ENCODE peak calls at places on chromosome 16, in six cellular contexts. E is IMR-90, T is OCI-LY7, J is tibial artery, L is stomach, K is lower lobe of right lung. G is an unnamed sample. For H3K4me1, the result is how much of the 10 kb centered on the place peaks cover.

GRCh38 chr16:72552675-72553074 is 380.7 kb upstream of the PMFBP1 start:
- DNase-seq in E (peak), T (no peak), J (no peak), L (no peak), K (no peak), G (no peak)

GRCh38 chr16:29148867-29149272 is 164.0 kb downstream of the LAT start:
- DNase-seq in E (no peak), T (no peak), J (peak), L (peak), K (peak), G (no peak)

GRCh38 chr16:90040152-90041023 is 21.1 kb upstream of the DBNDD1 start:
- DNase-seq in E (no peak), T (no peak), J (no peak), L (no peak), K (no peak), G (no peak)

GRCh38 chr16:56513972-56514371 is 5.9 kb downstream of the BBS2 start:
- DNase-seq in E (peak), T (peak), J (peak), L (peak), K (no peak), G (no peak)

GRCh38 chr16:8458481-8458880 is 131.8 kb downstream of the TMEM114 start:
- DNase-seq in E (no peak), T (no peak), J (no peak), L (no peak), K (no peak), G (no peak)

GRCh38 chr16:3671424-3671823 is 16.9 kb downstream of the DNASE1 start:
- DNase-seq in E (no peak), T (no peak), J (no peak), L (no peak), K (no peak), G (no peak)

GRCh38 chr16:84847554-84848415 is 28.0 kb downstream of the CRISPLD2 start:
- DNase-seq in E (no peak), T (no peak), J (no peak), L (no peak), K (no peak), G (no peak)

GRCh38 chr16:57268804-57269800 is 15.4 kb downstream of the PLLP start:
- DNase-seq in E (peak), T (no peak), J (no peak), L (peak), K (peak), G (no peak)

GRCh38 chr16:31108035-31108793 is at the start of gene BCKDK:
- DNase-seq in E (peak), T (peak), J (peak), L (peak), K (peak), G (peak)

GRCh38 chr16:87951550-87952538 is 610 bp downstream of the BANP start:
- DNase-seq in E (no peak), T (peak), J (no peak), L (no peak), K (peak), G (peak)

GRCh38 chr16:87320510-87321227 is 3.5 kb upstream of the C16orf95 start:
- DNase-seq in E (no peak), T (no peak), J (no peak), L (no peak), K (no peak), G (no peak)

GRCh38 chr16:85916141-85916890 is 17.4 kb downstream of the IRF8 start:
- DNase-seq in E (no peak), T (no peak), J (no peak), L (peak), K (peak), G (no peak)

GRCh38 chr16:67260426-67261063 is 11.8 kb downstream of the SLC9A5 start:
- DNase-seq in E (peak), T (peak), J (peak), L (peak), K (peak), G (peak)

GRCh38 chr16:59470556-59470955 is 736.4 kb upstream of the GOT2 start:
- DNase-seq in E (no peak), T (no peak), J (no peak), L (no peak), K (no peak), G (no peak)

GRCh38 chr16:81786321-81786720 is 7.2 kb downstream of the PLCG2 start:
- DNase-seq in E (peak), T (peak), J (no peak), L (no peak), K (no peak), G (no peak)

GRCh38 chr16:25493136-25493811 is 198.5 kb upstream of the HS3ST4 start:
- DNase-seq in E (no peak), T (no peak), J (no peak), L (no peak), K (no peak), G (peak)

GRCh38 chr16:87602005-87602790 is at the start of gene JPH3:
- DNase-seq in E (no peak), T (no peak), J (no peak), L (no peak), K (no peak), G (no peak)

GRCh38 chr16:85680352-85680944 is 8.3 kb downstream of the GINS2 start:
- DNase-seq in E (no peak), T (no peak), J (no peak), L (no peak), K (peak), G (no peak)

GRCh38 chr16:56321159-56321558 is 104.2 kb downstream of the AMFR start:
- DNase-seq in E (no peak), T (no peak), J (no peak), L (no peak), K (no peak), G (no peak)

GRCh38 chr16:30079480-30079879 is 3.7 kb downstream of the PPP4C start:
- DNase-seq in E (no peak), T (no peak), J (no peak), L (no peak), K (no peak), G (no peak)

GRCh38 chr16:15775209-15775608 is 81.6 kb downstream of the MYH11 start:
- DNase-seq in E (peak), T (peak), J (no peak), L (no peak), K (no peak), G (no peak)

GRCh38 chr16:4488486-4488967 is 12.3 kb downstream of the HMOX2 start:
- DNase-seq in E (peak), T (no peak), J (no peak), L (no peak), K (no peak), G (no peak)

GRCh38 chr16:69160192-69160591 is 26.8 kb upstream of the SNTB2 start:
- DNase-seq in E (no peak), T (no peak), J (no peak), L (no peak), K (no peak), G (no peak)

GRCh38 chr16:51982715-51983680 is 563.9 kb downstream of the TOX3 start:
- DNase-seq in E (peak), T (peak), J (no peak), L (peak), K (no peak), G (no peak)

GRCh38 chr16:15489016-15489415 is 54.6 kb downstream of the BMERB1 start:
- DNase-seq in E (no peak), T (no peak), J (no peak), L (no peak), K (no peak), G (no peak)

GRCh38 chr16:56997264-56997663 is 7.9 kb downstream of the NLRC5 start:
- DNase-seq in E (no peak), T (no peak), J (no peak), L (no peak), K (no peak), G (no peak)

GRCh38 chr16:88684569-88685155 is 1.6 kb downstream of the SNAI3 start:
- DNase-seq in E (no peak), T (no peak), J (no peak), L (no peak), K (peak), G (no peak)

GRCh38 chr16:77834600-77834963 is 46.2 kb downstream of the VAT1L start:
- DNase-seq in E (peak), T (no peak), J (no peak), L (no peak), K (no peak), G (no peak)
- H3K4me1 ChIP-seq in E (under half), T (under half), J (under half), L (under half), K (under half), G (under half)

DNA sequence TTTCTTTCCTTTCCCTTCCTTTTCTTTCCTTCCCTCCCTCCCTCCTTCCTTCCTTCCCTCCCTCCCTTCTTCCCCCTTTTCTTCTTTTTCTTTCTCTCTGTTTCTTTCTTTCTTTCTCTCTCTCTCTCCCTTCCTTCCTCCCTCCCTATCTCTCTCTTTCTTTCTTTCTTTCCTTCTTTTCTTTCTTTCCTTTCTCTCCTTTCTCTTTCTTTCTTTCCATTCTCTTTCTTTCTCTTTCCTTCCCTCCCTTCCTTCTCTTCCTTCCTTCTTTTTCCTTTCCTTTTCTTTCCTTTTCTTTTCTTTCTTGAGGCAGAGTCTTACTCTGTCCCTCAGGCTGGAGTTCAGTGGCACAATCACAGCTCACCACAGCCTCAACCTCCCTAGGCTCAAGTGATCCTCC is 31.0 kb downstream of the DEXI start:
- DNase-seq in E (no peak), T (no peak), J (no peak), L (no peak), K (no peak), G (no peak)
- H3K27ac ChIP-seq in E (no peak), T (no peak), J (no peak), L (no peak), K (no peak), G (no peak)

GRCh38 chr16:19997734-19998133 is 76.0 kb downstream of the GPR139 start:
- DNase-seq in E (no peak), T (no peak), J (no peak), L (no peak), K (no peak), G (no peak)
- TF ChIP-seq CTCF in E (no peak), T (no peak), J (no peak), L (no peak), K (no peak), G (no peak)

GRCh38 chr16:870856-871561 is 70.5 kb upstream of the GNG13 start:
- DNase-seq in E (no peak), T (no peak), J (no peak), L (no peak), K (no peak), G (no peak)
- H3K4me1 ChIP-seq in E (under half), T (under half), J (under half), L (under half), K (under half), G (under half)

GRCh38 chr16:27222499-27223225 is 19.3 kb downstream of the KDM8 start:
- DNase-seq in E (peak), T (no peak), J (peak), L (peak), K (peak), G (peak)
- H3K27ac ChIP-seq in E (peak), T (no peak), J (peak), L (peak), K (peak), G (peak)

GRCh38 chr16:22789281-22789945 is 24.5 kb upstream of the HS3ST2 start:
- DNase-seq in E (no peak), T (no peak), J (no peak), L (no peak), K (no peak), G (no peak)

GRCh38 chr16:22786691-22787090 is 27.3 kb upstream of the HS3ST2 start:
- DNase-seq in E (no peak), T (no peak), J (no peak), L (no peak), K (no peak), G (no peak)

GRCh38 chr16:22788190-22788530 is 25.8 kb upstream of the HS3ST2 start:
- DNase-seq in E (no peak), T (no peak), J (no peak), L (no peak), K (no peak), G (no peak)

GRCh38 chr16:22786284-22786683 is 27.7 kb upstream of the HS3ST2 start:
- DNase-seq in E (no peak), T (no peak), J (no peak), L (no peak), K (no peak), G (no peak)

GRCh38 chr16:22787456-22788189 is 26.3 kb upstream of the HS3ST2 start:
- DNase-seq in E (peak), T (no peak), J (no peak), L (no peak), K (no peak), G (no peak)
- TF ChIP-seq CTCF in E (no peak), T (no peak), J (no peak), L (no peak), K (no peak), G (no peak)

DNA sequence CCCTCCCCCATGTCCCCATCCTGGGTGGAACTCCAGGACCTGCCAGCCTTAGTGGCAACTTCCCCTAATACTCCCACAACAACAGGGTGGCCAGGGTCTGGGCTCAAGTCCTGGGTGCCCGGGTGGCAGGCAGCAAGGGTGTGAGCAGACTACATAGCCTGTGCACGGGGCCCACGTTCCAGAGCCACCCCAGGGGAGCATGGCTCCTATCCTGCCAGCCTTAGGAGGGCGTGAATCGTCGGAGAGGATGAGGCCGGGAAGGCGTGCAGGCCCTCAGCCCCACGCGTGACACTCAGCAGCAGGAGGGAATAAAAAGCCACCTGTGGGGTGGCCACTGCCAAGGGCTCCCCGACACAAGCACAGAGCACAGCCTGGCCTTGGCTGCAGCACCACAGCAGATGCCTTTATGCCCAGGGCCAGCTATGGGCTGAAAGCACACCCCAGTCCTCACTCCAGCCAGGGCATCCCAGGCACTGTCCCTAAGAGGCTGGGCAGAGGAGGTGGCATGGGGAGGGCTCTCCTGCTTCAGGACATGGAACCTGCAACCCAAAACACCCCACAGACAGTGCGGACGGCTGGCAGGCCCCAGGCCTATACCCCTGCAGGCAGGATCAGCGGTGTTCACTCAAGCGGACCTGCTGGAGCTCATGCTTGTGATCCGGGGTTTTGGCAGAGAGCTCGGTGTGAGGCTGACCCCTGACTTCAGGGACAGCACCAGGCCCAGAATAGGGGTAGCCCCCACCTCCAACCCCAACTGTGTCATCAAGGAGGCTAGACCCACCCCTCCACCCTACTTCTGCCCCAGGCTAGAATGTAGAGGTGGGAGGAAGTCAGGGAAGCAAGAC is 2.7 kb downstream of the BCAR1 start:
- DNase-seq in E (no peak), T (no peak), J (no peak), L (no peak), K (no peak), G (no peak)
- H3K4me1 ChIP-seq in E (half or more), T (under half), J (half or more), L (half or more), K (half or more), G (half or more)

GRCh38 chr16:49019081-49019633 is 262.5 kb downstream of the CBLN1 start:
- DNase-seq in E (peak), T (no peak), J (no peak), L (no peak), K (no peak), G (no peak)
- H3K27ac ChIP-seq in E (no peak), T (no peak), J (no peak), L (no peak), K (no peak), G (no peak)